ENCODE peak calls at places on chromosomes 11 and 22, in ten cellular contexts. X is fibroblast of lung; D is mesendoderm; U is activated gamma-delta T cell treated with Interleukin-2 at 50 U/mL for 16 hours; G is NCI-H1092; F is mucosa of descending colon; O is body of pancreas; I is MM.1S; K is stimulated activated CD4-positive, alpha-beta T cell treated with anti-CD3 and anti-CD28 coated beads, Interleukin-4, amount 100 ng/mL, for 4 hours; L is brain pericyte. C is an unnamed sample.

GRCh38 chr22:48950151-48950915 is 877.3 kb downstream of the BRD1 start:
- DNase-seq in X (no peak), D (no peak), U (peak), G (no peak), F (no peak), O (no peak), I (no peak), K (no peak), L (no peak), C (no peak)

GRCh38 chr11:73883856-73884255 is 7.1 kb downstream of the PAAF1 start:
- DNase-seq in X (no peak), D (no peak), U (no peak), G (no peak), F (no peak), O (no peak), I (no peak), K (no peak), L (no peak), C (no peak)

GRCh38 chr22:21657020-21657360 is 8.8 kb upstream of the PPIL2 start:
- DNase-seq in X (no peak), D (peak), U (no peak), G (no peak), F (no peak), O (no peak), I (no peak), K (no peak), L (no peak), C (no peak)

GRCh38 chr11:64294665-64295289 is 3.7 kb downstream of the KCNK4 start:
- DNase-seq in X (no peak), D (no peak), U (no peak), G (no peak), F (no peak), O (no peak), I (no peak), K (no peak), L (no peak), C (no peak)

GRCh38 chr22:37285937-37286336 is 3.6 kb downstream of the CYTH4 start:
- DNase-seq in X (no peak), D (no peak), U (no peak), G (no peak), F (no peak), O (no peak), I (no peak), K (no peak), L (no peak), C (no peak)

GRCh38 chr11:128737704-128738103 is 43.8 kb downstream of the FLI1 start:
- DNase-seq in X (no peak), D (no peak), U (no peak), G (no peak), F (no peak), O (no peak), I (no peak), K (no peak), L (no peak), C (no peak)

GRCh38 chr22:27612075-27612474 is 189.5 kb downstream of the MN1 start:
- DNase-seq in X (no peak), D (no peak), U (no peak), G (no peak), F (no peak), O (no peak), I (no peak), K (no peak), L (no peak), C (no peak)

GRCh38 chr11:31809857-31810778 is 1.0 kb downstream of the PAX6 start:
- DNase-seq in X (peak), D (peak), U (no peak), G (peak), F (no peak), O (no peak), I (peak), K (no peak), L (no peak), C (no peak)

GRCh38 chr11:72223615-72224586 is 666 bp upstream of the INPPL1 start:
- DNase-seq in X (peak), D (peak), U (peak), G (peak), F (peak), O (peak), I (peak), K (peak), L (no peak), C (peak)

GRCh38 chr11:29333993-29334780 is 682.6 kb downstream of the KCNA4 start:
- DNase-seq in X (peak), D (peak), U (no peak), G (peak), F (no peak), O (no peak), I (peak), K (no peak), L (no peak), C (no peak)

GRCh38 chr22:38067771-38068360 is 10.7 kb downstream of the PICK1 start:
- DNase-seq in X (no peak), D (no peak), U (no peak), G (no peak), F (no peak), O (no peak), I (no peak), K (no peak), L (no peak), C (no peak)

GRCh38 chr11:118876261-118876660 is 7.4 kb upstream of the CXCR5 start:
- DNase-seq in X (no peak), D (no peak), U (no peak), G (no peak), F (no peak), O (no peak), I (no peak), K (no peak), L (no peak), C (no peak)

GRCh38 chr22:46149493-46149997 is 781 bp upstream of the PPARA start:
- DNase-seq in X (no peak), D (peak), U (peak), G (no peak), F (peak), O (peak), I (peak), K (peak), L (no peak), C (peak)

GRCh38 chr11:14258177-14258935 is 100.6 kb downstream of the RRAS2 start:
- DNase-seq in X (peak), D (peak), U (no peak), G (no peak), F (peak), O (no peak), I (no peak), K (no peak), L (no peak), C (no peak)

GRCh38 chr11:9060700-9061111 is 30.7 kb downstream of the SCUBE2 start:
- DNase-seq in X (no peak), D (peak), U (no peak), G (no peak), F (no peak), O (no peak), I (peak), K (peak), L (no peak), C (no peak)

GRCh38 chr22:32596471-32596870 is 121.9 kb downstream of the FBXO7 start:
- DNase-seq in X (no peak), D (no peak), U (no peak), G (no peak), F (no peak), O (no peak), I (no peak), K (no peak), L (no peak), C (no peak)

GRCh38 chr22:45720875-45721378 is 49.3 kb downstream of the ATXN10 start:
- DNase-seq in X (no peak), D (no peak), U (no peak), G (no peak), F (no peak), O (no peak), I (no peak), K (no peak), L (no peak), C (no peak)

GRCh38 chr11:96246718-96247540 is 96.1 kb downstream of the MAML2 start:
- DNase-seq in X (peak), D (no peak), U (no peak), G (no peak), F (no peak), O (no peak), I (no peak), K (no peak), L (no peak), C (no peak)

GRCh38 chr11:112520293-112520692 is 259.6 kb upstream of the PLET1 start:
- DNase-seq in X (no peak), D (no peak), U (no peak), G (no peak), F (no peak), O (no peak), I (no peak), K (no peak), L (no peak), C (no peak)

GRCh38 chr22:38777087-38777671 is 16.8 kb downstream of the DNAL4 start:
- DNase-seq in X (no peak), D (no peak), U (no peak), G (no peak), F (no peak), O (no peak), I (no peak), K (no peak), L (no peak), C (no peak)

GRCh38 chr22:48098243-48098935 is 1335.9 kb downstream of the TBC1D22A start:
- DNase-seq in X (no peak), D (no peak), U (peak), G (no peak), F (peak), O (no peak), I (peak), K (no peak), L (no peak), C (no peak)

GRCh38 chr22:42344391-42344861 is 74.0 kb upstream of the TCF20 start:
- DNase-seq in X (peak), D (peak), U (no peak), G (peak), F (no peak), O (no peak), I (no peak), K (no peak), L (peak), C (no peak)

GRCh38 chr11:75352417-75353206 is 1.2 kb upstream of the ARRB1 start:
- DNase-seq in X (no peak), D (no peak), U (peak), G (no peak), F (no peak), O (peak), I (no peak), K (no peak), L (no peak), C (no peak)